ENCODE peak calls at places on chromosomes 13 and 19, in six cellular contexts. One of them, this sample, is unnamed.

GRCh38 chr13:71522976-71523517 is 344.0 kb downstream of the DACH1 start:
- DNase-seq in uterus: no peak
- DNase-seq in CD4-positive, CD25-positive, alpha-beta regulatory T cell: no peak
- DNase-seq in thyroid gland: no peak
- DNase-seq in astrocyte: no peak
- DNase-seq in Peyer's patch: no peak
- DNase-seq in this sample: no peak

GRCh38 chr13:21735621-21736401 is 64.9 kb downstream of the FGF9 start:
- DNase-seq in uterus: no peak
- DNase-seq in CD4-positive, CD25-positive, alpha-beta regulatory T cell: no peak
- DNase-seq in thyroid gland: no peak
- DNase-seq in astrocyte: no peak
- DNase-seq in Peyer's patch: no peak
- DNase-seq in this sample: peak; percentile 22

GRCh38 chr19:19106061-19106551 is 32.2 kb downstream of the TMEM161A start:
- DNase-seq in uterus: peak; percentile 36
- DNase-seq in CD4-positive, CD25-positive, alpha-beta regulatory T cell: no peak
- DNase-seq in thyroid gland: peak; percentile 91
- DNase-seq in astrocyte: no peak
- DNase-seq in Peyer's patch: no peak
- DNase-seq in this sample: no peak

GRCh38 chr19:6556480-6556879 is 25.7 kb downstream of the TNFSF9 start:
- DNase-seq in uterus: no peak
- DNase-seq in CD4-positive, CD25-positive, alpha-beta regulatory T cell: no peak
- DNase-seq in thyroid gland: no peak
- DNase-seq in astrocyte: peak; percentile 56
- DNase-seq in Peyer's patch: no peak
- DNase-seq in this sample: no peak

GRCh38 chr13:66501187-66501586 is 728.9 kb downstream of the PCDH9 start:
- DNase-seq in uterus: no peak
- DNase-seq in CD4-positive, CD25-positive, alpha-beta regulatory T cell: no peak
- DNase-seq in thyroid gland: no peak
- DNase-seq in astrocyte: peak; percentile 32
- DNase-seq in Peyer's patch: no peak
- DNase-seq in this sample: no peak

GRCh38 chr19:44747739-44748425 is 626 bp upstream of the BCL3 start:
- DNase-seq in uterus: peak; percentile 71
- DNase-seq in CD4-positive, CD25-positive, alpha-beta regulatory T cell: no peak
- DNase-seq in thyroid gland: peak; percentile 76
- DNase-seq in astrocyte: peak; percentile 51
- DNase-seq in Peyer's patch: peak; percentile 87
- DNase-seq in this sample: peak; percentile 78

GRCh38 chr19:47723573-47723923 is 10.3 kb downstream of the EHD2 start:
- DNase-seq in uterus: peak; percentile 82
- DNase-seq in CD4-positive, CD25-positive, alpha-beta regulatory T cell: no peak
- DNase-seq in thyroid gland: peak; percentile 72
- DNase-seq in astrocyte: peak; percentile 92
- DNase-seq in Peyer's patch: no peak
- DNase-seq in this sample: peak; percentile 54

GRCh38 chr13:84606616-84607015 is 724.3 kb upstream of the SLITRK1 start:
- DNase-seq in uterus: no peak
- DNase-seq in CD4-positive, CD25-positive, alpha-beta regulatory T cell: no peak
- DNase-seq in thyroid gland: no peak
- DNase-seq in astrocyte: peak; percentile 8
- DNase-seq in Peyer's patch: no peak
- DNase-seq in this sample: no peak

GRCh38 chr19:51036519-51036918 is 1.7 kb upstream of the KLK12 start:
- DNase-seq in uterus: no peak
- DNase-seq in CD4-positive, CD25-positive, alpha-beta regulatory T cell: no peak
- DNase-seq in thyroid gland: no peak
- DNase-seq in astrocyte: no peak
- DNase-seq in Peyer's patch: no peak
- DNase-seq in this sample: no peak
- H3K4me3 ChIP-seq in uterus: no peak overlapping the region
- H3K4me3 ChIP-seq in CD4-positive, CD25-positive, alpha-beta regulatory T cell: no peak overlapping the region
- H3K4me3 ChIP-seq in thyroid gland: no peak overlapping the region
- H3K4me3 ChIP-seq in astrocyte: no peak overlapping the region
- H3K4me3 ChIP-seq in Peyer's patch: no peak overlapping the region
- H3K4me3 ChIP-seq in this sample: no peak overlapping the region

GRCh38 chr13:45180303-45180702 is 20.5 kb downstream of the KCTD4 start:
- DNase-seq in uterus: no peak
- DNase-seq in CD4-positive, CD25-positive, alpha-beta regulatory T cell: no peak
- DNase-seq in thyroid gland: no peak
- DNase-seq in astrocyte: no peak
- DNase-seq in Peyer's patch: no peak
- DNase-seq in this sample: no peak

GRCh38 chr13:45179428-45179827 is 21.4 kb downstream of the KCTD4 start:
- DNase-seq in uterus: no peak
- DNase-seq in CD4-positive, CD25-positive, alpha-beta regulatory T cell: no peak
- DNase-seq in thyroid gland: no peak
- DNase-seq in astrocyte: peak; percentile 77
- DNase-seq in Peyer's patch: no peak
- DNase-seq in this sample: no peak

GRCh38 chr13:45180713-45181601 is 19.9 kb downstream of the KCTD4 start:
- DNase-seq in uterus: no peak
- DNase-seq in CD4-positive, CD25-positive, alpha-beta regulatory T cell: no peak
- DNase-seq in thyroid gland: no peak
- DNase-seq in astrocyte: no peak
- DNase-seq in Peyer's patch: no peak
- DNase-seq in this sample: no peak

GRCh38 chr13:45185286-45185685 is 15.6 kb downstream of the KCTD4 start:
- DNase-seq in uterus: no peak
- DNase-seq in CD4-positive, CD25-positive, alpha-beta regulatory T cell: no peak
- DNase-seq in thyroid gland: no peak
- DNase-seq in astrocyte: no peak
- DNase-seq in Peyer's patch: no peak
- DNase-seq in this sample: no peak

DNA sequence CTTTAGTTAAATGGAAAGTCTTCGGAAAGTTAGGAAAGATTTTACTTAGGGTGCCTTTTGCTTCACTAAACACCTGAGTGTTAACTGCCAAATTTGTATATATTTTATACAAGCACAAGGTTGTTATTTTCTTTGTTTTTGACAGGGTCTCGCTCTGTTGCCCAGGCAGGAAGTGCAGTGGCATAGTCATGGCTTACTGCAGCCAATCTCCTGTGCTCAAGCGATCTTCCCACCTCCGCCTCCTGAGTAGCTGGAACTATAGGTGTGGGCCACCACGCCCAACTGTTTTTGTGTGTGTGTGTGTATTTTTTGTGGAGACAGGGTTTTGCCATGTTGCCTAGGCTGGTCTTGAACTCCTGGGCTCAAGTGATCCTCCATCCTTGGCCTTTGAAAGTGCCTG is 16.2 kb downstream of the KCTD4 start:
- DNase-seq in uterus: no peak
- DNase-seq in CD4-positive, CD25-positive, alpha-beta regulatory T cell: no peak
- DNase-seq in thyroid gland: no peak
- DNase-seq in astrocyte: no peak
- DNase-seq in Peyer's patch: no peak
- DNase-seq in this sample: no peak
- H3K27ac ChIP-seq in uterus: no peak overlapping the region
- H3K27ac ChIP-seq in CD4-positive, CD25-positive, alpha-beta regulatory T cell: no peak overlapping the region
- H3K27ac ChIP-seq in thyroid gland: no peak overlapping the region
- H3K27ac ChIP-seq in astrocyte: no peak overlapping the region
- H3K27ac ChIP-seq in Peyer's patch: no peak overlapping the region
- H3K27ac ChIP-seq in this sample: no peak overlapping the region

GRCh38 chr19:33734913-33735312 is 61.8 kb upstream of the KCTD15 start:
- DNase-seq in uterus: no peak
- DNase-seq in CD4-positive, CD25-positive, alpha-beta regulatory T cell: no peak
- DNase-seq in thyroid gland: peak; percentile 25
- DNase-seq in astrocyte: no peak
- DNase-seq in Peyer's patch: peak; percentile 10
- DNase-seq in this sample: no peak
- H3K27me3 ChIP-seq in uterus: no peaks in the 10 kb centered on the region
- H3K27me3 ChIP-seq in CD4-positive, CD25-positive, alpha-beta regulatory T cell: no peaks in the 10 kb centered on the region
- H3K27me3 ChIP-seq in thyroid gland: no peaks in the 10 kb centered on the region
- H3K27me3 ChIP-seq in astrocyte: no peaks in the 10 kb centered on the region
- H3K27me3 ChIP-seq in Peyer's patch: no peaks in the 10 kb centered on the region
- H3K27me3 ChIP-seq in this sample: peaks cover 6% of the 10 kb centered on the region

GRCh38 chr19:4083677-4084546 is 17.2 kb upstream of the ZBTB7A start:
- DNase-seq in uterus: no peak
- DNase-seq in CD4-positive, CD25-positive, alpha-beta regulatory T cell: no peak
- DNase-seq in thyroid gland: no peak
- DNase-seq in astrocyte: no peak
- DNase-seq in Peyer's patch: peak; percentile 68
- DNase-seq in this sample: no peak
- H3K4me3 ChIP-seq in uterus: peak overlapping the region; percentile 4
- H3K4me3 ChIP-seq in CD4-positive, CD25-positive, alpha-beta regulatory T cell: no peak overlapping the region
- H3K4me3 ChIP-seq in thyroid gland: no peak overlapping the region
- H3K4me3 ChIP-seq in astrocyte: no peak overlapping the region
- H3K4me3 ChIP-seq in Peyer's patch: no peak overlapping the region
- H3K4me3 ChIP-seq in this sample: peak overlapping the region; percentile 50

GRCh38 chr19:15210323-15210774 is 9.6 kb upstream of the NOTCH3 start:
- DNase-seq in uterus: peak; percentile 56
- DNase-seq in CD4-positive, CD25-positive, alpha-beta regulatory T cell: no peak
- DNase-seq in thyroid gland: peak; percentile 12
- DNase-seq in astrocyte: peak; percentile 35
- DNase-seq in Peyer's patch: no peak
- DNase-seq in this sample: peak; percentile 34
- H3K27ac ChIP-seq in uterus: peak overlapping the region; percentile 34
- H3K27ac ChIP-seq in CD4-positive, CD25-positive, alpha-beta regulatory T cell: no peak overlapping the region
- H3K27ac ChIP-seq in thyroid gland: no peak overlapping the region
- H3K27ac ChIP-seq in astrocyte: no peak overlapping the region
- H3K27ac ChIP-seq in Peyer's patch: no peak overlapping the region
- H3K27ac ChIP-seq in this sample: peak overlapping the region; percentile 65

GRCh38 chr13:101917833-101918755 is 465.6 kb downstream of the ITGBL1 start:
- DNase-seq in uterus: no peak
- DNase-seq in CD4-positive, CD25-positive, alpha-beta regulatory T cell: no peak
- DNase-seq in thyroid gland: no peak
- DNase-seq in astrocyte: no peak
- DNase-seq in Peyer's patch: no peak
- DNase-seq in this sample: no peak
- H3K27me3 ChIP-seq in uterus: peaks cover 32% of the 10 kb centered on the region
- H3K27me3 ChIP-seq in CD4-positive, CD25-positive, alpha-beta regulatory T cell: peaks cover 21% of the 10 kb centered on the region
- H3K27me3 ChIP-seq in thyroid gland: peaks cover 10% of the 10 kb centered on the region
- H3K27me3 ChIP-seq in astrocyte: peaks cover 58% of the 10 kb centered on the region
- H3K27me3 ChIP-seq in Peyer's patch: no peaks in the 10 kb centered on the region
- H3K27me3 ChIP-seq in this sample: peaks cover 100% of the 10 kb centered on the region

DNA sequence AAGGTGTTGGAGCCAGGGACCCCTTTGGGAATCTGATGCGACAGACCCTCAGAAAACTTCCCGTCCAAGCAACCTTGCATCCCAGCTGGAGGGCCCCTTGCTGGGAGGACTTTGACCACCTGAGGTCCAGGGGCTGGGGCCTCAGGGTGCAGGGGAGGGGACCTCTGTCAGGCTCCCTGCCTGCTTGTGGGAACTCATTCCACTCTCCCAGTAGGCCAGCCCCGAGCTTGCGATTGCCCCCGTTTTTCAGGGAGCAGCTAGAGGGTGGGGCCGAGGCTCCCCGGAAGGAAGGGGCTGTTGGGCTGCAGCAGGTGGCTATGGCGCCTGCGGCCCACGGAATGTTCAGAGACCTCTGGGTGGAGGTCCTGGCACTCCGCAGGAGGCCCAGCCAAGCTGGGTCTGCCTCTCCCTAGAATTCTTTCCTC is 2.8 kb downstream of the GNA11 start:
- DNase-seq in uterus: no peak
- DNase-seq in CD4-positive, CD25-positive, alpha-beta regulatory T cell: no peak
- DNase-seq in thyroid gland: no peak
- DNase-seq in astrocyte: no peak
- DNase-seq in Peyer's patch: no peak
- DNase-seq in this sample: no peak
- H3K4me3 ChIP-seq in uterus: peak overlapping the region; percentile 95
- H3K4me3 ChIP-seq in CD4-positive, CD25-positive, alpha-beta regulatory T cell: no peak overlapping the region
- H3K4me3 ChIP-seq in thyroid gland: no peak overlapping the region
- H3K4me3 ChIP-seq in astrocyte: no peak overlapping the region
- H3K4me3 ChIP-seq in Peyer's patch: peak overlapping the region; percentile 68
- H3K4me3 ChIP-seq in this sample: peak overlapping the region; percentile 100

DNA sequence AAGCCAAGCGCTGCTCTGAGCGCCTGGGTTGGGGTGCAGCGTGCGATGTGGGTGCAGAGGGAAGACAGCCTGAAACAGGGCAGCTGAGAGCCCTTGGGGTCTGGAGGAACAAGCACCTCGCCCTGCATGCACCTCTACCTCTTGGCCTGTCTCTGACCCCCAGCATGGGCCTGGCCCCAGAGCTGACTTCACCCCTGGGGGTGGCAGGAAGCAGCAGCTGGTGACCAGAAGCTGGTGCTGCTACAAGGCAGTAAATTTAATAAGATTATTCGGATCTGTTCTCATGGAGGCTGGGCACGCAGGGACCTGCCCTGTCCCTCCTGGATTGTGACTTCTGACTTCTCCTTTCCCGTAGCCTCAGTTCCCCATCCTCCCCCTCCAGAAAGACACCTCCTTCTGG is 5.2 kb downstream of the GNG8 start:
- DNase-seq in uterus: no peak
- DNase-seq in CD4-positive, CD25-positive, alpha-beta regulatory T cell: no peak
- DNase-seq in thyroid gland: no peak
- DNase-seq in astrocyte: no peak
- DNase-seq in Peyer's patch: no peak
- DNase-seq in this sample: no peak
- H3K27ac ChIP-seq in uterus: peak overlapping the region; percentile 50
- H3K27ac ChIP-seq in CD4-positive, CD25-positive, alpha-beta regulatory T cell: no peak overlapping the region
- H3K27ac ChIP-seq in thyroid gland: no peak overlapping the region
- H3K27ac ChIP-seq in astrocyte: no peak overlapping the region
- H3K27ac ChIP-seq in Peyer's patch: no peak overlapping the region
- H3K27ac ChIP-seq in this sample: no peak overlapping the region

GRCh38 chr19:49430678-49431329 is 5.6 kb downstream of the GFY start:
- DNase-seq in uterus: no peak
- DNase-seq in CD4-positive, CD25-positive, alpha-beta regulatory T cell: no peak
- DNase-seq in thyroid gland: no peak
- DNase-seq in astrocyte: no peak
- DNase-seq in Peyer's patch: no peak
- DNase-seq in this sample: no peak

GRCh38 chr19:49432141-49433073 is 7.2 kb downstream of the GFY start:
- DNase-seq in uterus: no peak
- DNase-seq in CD4-positive, CD25-positive, alpha-beta regulatory T cell: no peak
- DNase-seq in thyroid gland: no peak
- DNase-seq in astrocyte: no peak
- DNase-seq in Peyer's patch: no peak
- DNase-seq in this sample: no peak

GRCh38 chr19:49428547-49429451 is 3.6 kb downstream of the GFY start:
- DNase-seq in uterus: no peak
- DNase-seq in CD4-positive, CD25-positive, alpha-beta regulatory T cell: no peak
- DNase-seq in thyroid gland: no peak
- DNase-seq in astrocyte: no peak
- DNase-seq in Peyer's patch: no peak
- DNase-seq in this sample: no peak

GRCh38 chr19:49431330-49431749 is 6.2 kb downstream of the GFY start:
- DNase-seq in uterus: no peak
- DNase-seq in CD4-positive, CD25-positive, alpha-beta regulatory T cell: peak; percentile 26
- DNase-seq in thyroid gland: no peak
- DNase-seq in astrocyte: no peak
- DNase-seq in Peyer's patch: no peak
- DNase-seq in this sample: no peak

GRCh38 chr19:49430172-49430677 is 5.0 kb downstream of the GFY start:
- DNase-seq in uterus: no peak
- DNase-seq in CD4-positive, CD25-positive, alpha-beta regulatory T cell: no peak
- DNase-seq in thyroid gland: no peak
- DNase-seq in astrocyte: no peak
- DNase-seq in Peyer's patch: no peak
- DNase-seq in this sample: no peak
- H3K27me3 ChIP-seq in uterus: peaks cover 66% of the 10 kb centered on the region
- H3K27me3 ChIP-seq in CD4-positive, CD25-positive, alpha-beta regulatory T cell: peaks cover 43% of the 10 kb centered on the region
- H3K27me3 ChIP-seq in thyroid gland: peaks cover 59% of the 10 kb centered on the region
- H3K27me3 ChIP-seq in astrocyte: peaks cover 85% of the 10 kb centered on the region
- H3K27me3 ChIP-seq in Peyer's patch: no peaks in the 10 kb centered on the region
- H3K27me3 ChIP-seq in this sample: peaks cover 100% of the 10 kb centered on the region

GRCh38 chr13:98584668-98585397 is 7.9 kb upstream of the STK24 start:
- DNase-seq in uterus: no peak
- DNase-seq in CD4-positive, CD25-positive, alpha-beta regulatory T cell: no peak
- DNase-seq in thyroid gland: peak; percentile 37
- DNase-seq in astrocyte: no peak
- DNase-seq in Peyer's patch: no peak
- DNase-seq in this sample: no peak
- H3K4me3 ChIP-seq in uterus: no peak overlapping the region
- H3K4me3 ChIP-seq in CD4-positive, CD25-positive, alpha-beta regulatory T cell: no peak overlapping the region
- H3K4me3 ChIP-seq in thyroid gland: no peak overlapping the region
- H3K4me3 ChIP-seq in astrocyte: no peak overlapping the region
- H3K4me3 ChIP-seq in Peyer's patch: no peak overlapping the region
- H3K4me3 ChIP-seq in this sample: no peak overlapping the region

This sample was measured in heart right ventricle.